ENCODE peak calls at places on chromosomes 3 and 15, in seven cellular contexts. E, U, K, C, Y, M and Z are unnamed samples.
A peak's percentile ranks its signal among the peaks of the same experiment; 100 is the strongest.

GRCh38 chr15:78527325-78527724 is 12.9 kb upstream of the PSMA4 start:
- DNase-seq in Y (no peak), K (no peak), E (no peak), M (no peak), C (no peak), U (no peak), Z (no peak)

GRCh38 chr3:155101398-155101797 is 21.3 kb downstream of the MME start:
- DNase-seq in Y (no peak), C (no peak), U (peak; percentile 55), K (no peak), E (peak; percentile 44), M (peak; percentile 89), Z (peak; percentile 49)

GRCh38 chr3:79538-79937 is 117.0 kb upstream of the CHL1 start:
- DNase-seq in C (no peak), E (no peak), M (no peak), K (no peak), Y (no peak), U (no peak), Z (no peak)

GRCh38 chr3:186931487-186932280 is 1.4 kb downstream of the ST6GAL1 start:
- DNase-seq in U (peak; percentile 69), C (peak; percentile 31), Y (peak; percentile 75), K (no peak), M (peak; percentile 70), E (peak; percentile 74), Z (peak; percentile 28)

GRCh38 chr3:45317710-45318109 is 70.7 kb upstream of the LARS2 start:
- DNase-seq in K (no peak), C (no peak), M (no peak), E (no peak), Y (no peak), U (no peak), Z (no peak)

GRCh38 chr15:89964555-89964954 is 36.6 kb upstream of the ZNF710 start:
- DNase-seq in C (no peak), E (no peak), M (no peak), Y (no peak), U (no peak), K (no peak), Z (no peak)

GRCh38 chr15:88090406-88091085 is 166.0 kb downstream of the NTRK3 start:
- DNase-seq in Y (no peak), M (no peak), E (peak; percentile 49), C (no peak), U (no peak), K (no peak), Z (no peak)

GRCh38 chr3:157632081-157632480 is 128.9 kb upstream of the VEPH1 start:
- DNase-seq in U (no peak), K (no peak), E (no peak), C (no peak), Y (no peak), M (no peak), Z (no peak)

GRCh38 chr3:185175370-185175987 is 22.6 kb upstream of the C3orf70 start:
- DNase-seq in M (peak; percentile 74), U (peak; percentile 65), E (peak; percentile 84), K (peak; percentile 10), C (no peak), Y (no peak), Z (peak; percentile 14)

GRCh38 chr15:98324341-98324970 is 323.9 kb upstream of the IGF1R start:
- DNase-seq in C (no peak), U (no peak), K (no peak), Y (no peak), M (no peak), E (no peak), Z (no peak)

GRCh38 chr15:32834156-32834555 is 116.4 kb downstream of the GREM1 start:
- DNase-seq in Y (no peak), C (no peak), U (no peak), E (no peak), K (no peak), M (no peak), Z (no peak)

GRCh38 chr3:177606891-177607290 is 409.6 kb upstream of the TBL1XR1 start:
- DNase-seq in M (no peak), Y (no peak), K (no peak), C (no peak), U (no peak), E (no peak), Z (no peak)

GRCh38 chr3:39141211-39141995 is 12.0 kb downstream of the CSRNP1 start:
- DNase-seq in U (peak; percentile 60), Y (peak; percentile 31), K (peak; percentile 62), E (peak; percentile 67), M (peak; percentile 66), C (no peak), Z (peak; percentile 51)

GRCh38 chr3:52715714-52716305 is 9.9 kb downstream of the SPCS1 start:
- DNase-seq in C (no peak), K (no peak), M (no peak), U (no peak), E (no peak), Y (no peak), Z (no peak)